ENCODE peak calls at places on chromosomes 11 and 22, in five cellular contexts. A is Karpas-422, K is T follicular helper cell, S is mucosa of descending colon, W is Right ventricle myocardium superior. C is an unnamed sample.
A peak's percentile ranks its signal among the peaks of the same experiment; 100 is the strongest.

GRCh38 chr11:126147268-126148111 is 64.0 kb downstream of the RPUSD4 start:
- DNase-seq in A (no peak), K (no peak), S (no peak), W (no peak), C (no peak)

GRCh38 chr11:32698579-32698978 is 95.9 kb downstream of the CCDC73 start:
- DNase-seq in A (no peak), K (no peak), S (no peak), W (no peak), C (no peak)

GRCh38 chr11:45180888-45181594 is 34.6 kb downstream of the PRDM11 start:
- DNase-seq in A (no peak), K (no peak), S (peak; percentile 82), W (peak; percentile 78), C (peak; percentile 77)

GRCh38 chr22:34414467-34415440 is 494.5 kb upstream of the LARGE1 start:
- DNase-seq in A (peak; percentile 94), K (no peak), S (peak; percentile 59), W (no peak), C (no peak)

GRCh38 chr11:1948389-1948788 is 1.3 kb downstream of the MRPL23 start:
- DNase-seq in A (no peak), K (no peak), S (peak; percentile 8), W (peak; percentile 67), C (no peak)

GRCh38 chr11:35420371-35420770 is 1.0 kb upstream of the SLC1A2 start:
- DNase-seq in A (no peak), K (no peak), S (no peak), W (no peak), C (no peak)

GRCh38 chr11:116225784-116226410 is 546.9 kb downstream of the BUD13 start:
- DNase-seq in A (no peak), K (no peak), S (no peak), W (no peak), C (no peak)

GRCh38 chr11:64539239-64539638 is 51.8 kb upstream of the SLC22A12 start:
- DNase-seq in A (no peak), K (no peak), S (no peak), W (no peak), C (no peak)

GRCh38 chr11:121842186-121842585 is 273.8 kb downstream of the BLID start:
- DNase-seq in A (no peak), K (no peak), S (no peak), W (no peak), C (no peak)

GRCh38 chr11:5713695-5714094 is 22.6 kb upstream of the OR56B1 start:
- DNase-seq in A (no peak), K (no peak), S (no peak), W (no peak), C (no peak)

GRCh38 chr22:38824587-38824986 is 19.2 kb downstream of the NPTXR start:
- DNase-seq in A (peak; percentile 88), K (no peak), S (peak; percentile 44), W (peak; percentile 64), C (peak; percentile 67)

GRCh38 chr11:110308071-110308470 is 11.7 kb upstream of the RDX start:
- DNase-seq in A (no peak), K (no peak), S (no peak), W (no peak), C (no peak)

GRCh38 chr11:102615077-102615893 is 9.8 kb downstream of the MMP20 start:
- DNase-seq in A (no peak), K (no peak), S (no peak), W (no peak), C (no peak)

GRCh38 chr11:62933775-62934495 is 12.8 kb upstream of the CHRM1 start:
- DNase-seq in A (no peak), K (no peak), S (no peak), W (no peak), C (no peak)

GRCh38 chr11:125414121-125414520 is 81.9 kb downstream of the FEZ1 start:
- DNase-seq in A (no peak), K (no peak), S (no peak), W (no peak), C (no peak)

GRCh38 chr11:125452125-125452470 is 44.0 kb downstream of the FEZ1 start:
- DNase-seq in A (no peak), K (no peak), S (no peak), W (no peak), C (no peak)

GRCh38 chr22:42340695-42341383 is 70.4 kb upstream of the TCF20 start:
- DNase-seq in A (no peak), K (no peak), S (no peak), W (no peak), C (no peak)

GRCh38 chr22:16783930-16784354 is 41.3 kb downstream of the XKR3 start:
- DNase-seq in A (peak; percentile 72), K (no peak), S (no peak), W (no peak), C (no peak)

GRCh38 chr11:9525116-9525515 is 48.4 kb upstream of the WEE1 start:
- DNase-seq in A (no peak), K (no peak), S (no peak), W (no peak), C (no peak)

GRCh38 chr11:19577849-19578619 is 134.6 kb upstream of the NAV2 start:
- DNase-seq in A (no peak), K (no peak), S (no peak), W (peak; percentile 66), C (no peak)

GRCh38 chr11:110433393-110434333 is 3.9 kb downstream of the FDX1 start:
- DNase-seq in A (peak; percentile 86), K (no peak), S (no peak), W (no peak), C (no peak)

GRCh38 chr11:65894034-65894591 is 3.6 kb downstream of the CCDC85B start:
- DNase-seq in A (peak; percentile 73), K (no peak), S (peak; percentile 61), W (peak; percentile 79), C (peak; percentile 73)

GRCh38 chr22:39243443-39244072 is 1.2 kb downstream of the PDGFB start:
- DNase-seq in A (no peak), K (no peak), S (no peak), W (no peak), C (no peak)

GRCh38 chr22:42649261-42650056 is at the start of gene CYB5R3:
- DNase-seq in A (peak; percentile 93), K (peak; percentile 68), S (peak; percentile 90), W (peak; percentile 91), C (peak; percentile 88)

GRCh38 chr11:46520971-46521745 is 72.7 kb downstream of the AMBRA1 start:
- DNase-seq in A (no peak), K (no peak), S (no peak), W (no peak), C (no peak)

GRCh38 chr11:69526453-69526810 is 45.0 kb downstream of the LINC01488 start:
- DNase-seq in A (no peak), K (no peak), S (no peak), W (no peak), C (peak; percentile 1)

GRCh38 chr11:101848262-101848661 is 66.5 kb upstream of the CEP126 start:
- DNase-seq in A (peak; percentile 84), K (no peak), S (no peak), W (no peak), C (no peak)

GRCh38 chr11:7485136-7485853 is at the start of gene OLFML1:
- DNase-seq in A (no peak), K (no peak), S (no peak), W (peak; percentile 59), C (peak; percentile 29)

GRCh38 chr11:57406337-57406904 is 16.0 kb upstream of the PRG2 start:
- DNase-seq in A (peak; percentile 54), K (no peak), S (no peak), W (peak; percentile 56), C (peak; percentile 51)

GRCh38 chr11:106828976-106829375 is 189.3 kb downstream of the GUCY1A2 start:
- DNase-seq in A (no peak), K (no peak), S (no peak), W (no peak), C (no peak)

GRCh38 chr11:72084076-72084475 is 3.4 kb downstream of the LRRC51 start:
- DNase-seq in A (no peak), K (no peak), S (no peak), W (no peak), C (no peak)

GRCh38 chr11:65790104-65790901 is 3.4 kb downstream of the OVOL1 start:
- DNase-seq in A (no peak), K (no peak), S (peak; percentile 48), W (no peak), C (no peak)

GRCh38 chr22:37162221-37163095 is 12.7 kb upstream of the IL2RB start:
- DNase-seq in A (no peak), K (peak; percentile 53), S (peak; percentile 46), W (no peak), C (no peak)

GRCh38 chr11:64650923-64651523 is 60.0 kb downstream of the SLC22A12 start:
- DNase-seq in A (peak; percentile 75), K (no peak), S (no peak), W (no peak), C (no peak)

GRCh38 chr11:119496453-119496852 is 73.5 kb upstream of the THY1 start:
- DNase-seq in A (no peak), K (no peak), S (no peak), W (no peak), C (no peak)

GRCh38 chr11:29184939-29185890 is 831.6 kb downstream of the KCNA4 start:
- DNase-seq in A (no peak), K (no peak), S (no peak), W (no peak), C (no peak)

GRCh38 chr11:16924826-16925494 is 89.3 kb downstream of the PLEKHA7 start:
- DNase-seq in A (no peak), K (no peak), S (peak; percentile 88), W (peak; percentile 69), C (peak; percentile 66)